ENCODE peak calls at places on chromosomes 7 and 10, in four cellular contexts. One of them, this sample, is unnamed.
A peak's percentile ranks its signal among the peaks of the same experiment; 100 is the strongest.

GRCh38 chr10:119198438-119198837 is 8.9 kb upstream of the GRK5 start:
- DNase-seq in Karpas-422: peak; percentile 82
- DNase-seq in lower lobe of right lung: no peak
- DNase-seq in thoracic aorta: no peak
- DNase-seq in this sample: no peak

GRCh38 chr7:143223784-143224183 is 1.9 kb downstream of the TAS2R40 start:
- DNase-seq in Karpas-422: no peak
- DNase-seq in thoracic aorta: no peak
- DNase-seq in lower lobe of right lung: no peak
- DNase-seq in this sample: no peak

GRCh38 chr10:103540722-103541121 is 47.2 kb downstream of the NEURL1 start:
- DNase-seq in thoracic aorta: no peak
- DNase-seq in lower lobe of right lung: no peak
- DNase-seq in Karpas-422: no peak
- DNase-seq in this sample: no peak

GRCh38 chr7:158382363-158382988 is 205.1 kb downstream of the PTPRN2 start:
- DNase-seq in thoracic aorta: no peak
- DNase-seq in Karpas-422: no peak
- DNase-seq in lower lobe of right lung: no peak
- DNase-seq in this sample: no peak

GRCh38 chr7:158235862-158236261 is 351.8 kb downstream of the PTPRN2 start:
- DNase-seq in lower lobe of right lung: no peak
- DNase-seq in Karpas-422: no peak
- DNase-seq in thoracic aorta: no peak
- DNase-seq in this sample: no peak

GRCh38 chr10:47309403-47310089 is 9.5 kb downstream of the GDF10 start:
- DNase-seq in thoracic aorta: no peak
- DNase-seq in lower lobe of right lung: no peak
- DNase-seq in Karpas-422: no peak
- DNase-seq in this sample: no peak

GRCh38 chr10:16788125-16788524 is 29.1 kb downstream of the RSU1 start:
- DNase-seq in lower lobe of right lung: no peak
- DNase-seq in thoracic aorta: no peak
- DNase-seq in Karpas-422: no peak
- DNase-seq in this sample: no peak

GRCh38 chr10:30392564-30392990 is 41.4 kb upstream of the MAP3K8 start:
- DNase-seq in thoracic aorta: peak; percentile 22
- DNase-seq in Karpas-422: peak; percentile 91
- DNase-seq in lower lobe of right lung: peak; percentile 84
- DNase-seq in this sample: no peak

GRCh38 chr7:112869111-112869774 is 79.0 kb upstream of the TMEM168 start:
- DNase-seq in Karpas-422: peak; percentile 86
- DNase-seq in lower lobe of right lung: no peak
- DNase-seq in thoracic aorta: no peak
- DNase-seq in this sample: no peak

GRCh38 chr7:158398750-158399149 is 188.9 kb downstream of the PTPRN2 start:
- DNase-seq in Karpas-422: no peak
- DNase-seq in thoracic aorta: no peak
- DNase-seq in lower lobe of right lung: no peak
- DNase-seq in this sample: no peak

GRCh38 chr7:19397917-19398316 is 252.7 kb upstream of the FERD3L start:
- DNase-seq in thoracic aorta: no peak
- DNase-seq in Karpas-422: no peak
- DNase-seq in lower lobe of right lung: no peak
- DNase-seq in this sample: no peak

GRCh38 chr7:65896279-65896678 is 23.4 kb downstream of the VKORC1L1 start:
- DNase-seq in lower lobe of right lung: no peak
- DNase-seq in thoracic aorta: no peak
- DNase-seq in Karpas-422: no peak
- DNase-seq in this sample: no peak

GRCh38 chr7:40541336-40541735 is 406.5 kb downstream of the SUGCT start:
- DNase-seq in thoracic aorta: no peak
- DNase-seq in Karpas-422: no peak
- DNase-seq in lower lobe of right lung: no peak
- DNase-seq in this sample: no peak

GRCh38 chr7:516606-517456 is 2.8 kb downstream of the PDGFA start:
- DNase-seq in thoracic aorta: no peak
- DNase-seq in Karpas-422: no peak
- DNase-seq in lower lobe of right lung: no peak
- DNase-seq in this sample: no peak

GRCh38 chr10:124604214-124605000 is 139.8 kb downstream of the FAM53B start:
- DNase-seq in Karpas-422: peak; percentile 72
- DNase-seq in thoracic aorta: no peak
- DNase-seq in lower lobe of right lung: no peak
- DNase-seq in this sample: no peak

GRCh38 chr7:50092579-50093411 is at the start of gene ZPBP:
- DNase-seq in lower lobe of right lung: peak; percentile 56
- DNase-seq in Karpas-422: peak; percentile 83
- DNase-seq in thoracic aorta: no peak
- DNase-seq in this sample: no peak

GRCh38 chr10:87960230-87960629 is 96.8 kb downstream of the PTEN start:
- DNase-seq in lower lobe of right lung: no peak
- DNase-seq in thoracic aorta: no peak
- DNase-seq in Karpas-422: no peak
- DNase-seq in this sample: no peak

GRCh38 chr7:17315974-17316373 is 17.5 kb downstream of the AHR start:
- DNase-seq in Karpas-422: no peak
- DNase-seq in thoracic aorta: no peak
- DNase-seq in lower lobe of right lung: no peak
- DNase-seq in this sample: no peak

GRCh38 chr7:17313175-17313574 is 14.7 kb downstream of the AHR start:
- DNase-seq in Karpas-422: no peak
- DNase-seq in thoracic aorta: no peak
- DNase-seq in lower lobe of right lung: no peak
- DNase-seq in this sample: no peak

GRCh38 chr7:17311952-17312351 is 13.5 kb downstream of the AHR start:
- DNase-seq in thoracic aorta: no peak
- DNase-seq in lower lobe of right lung: no peak
- DNase-seq in Karpas-422: no peak
- DNase-seq in this sample: no peak

GRCh38 chr7:17307969-17308648 is 9.7 kb downstream of the AHR start:
- DNase-seq in Karpas-422: no peak
- DNase-seq in lower lobe of right lung: no peak
- DNase-seq in thoracic aorta: no peak
- DNase-seq in this sample: no peak

DNA sequence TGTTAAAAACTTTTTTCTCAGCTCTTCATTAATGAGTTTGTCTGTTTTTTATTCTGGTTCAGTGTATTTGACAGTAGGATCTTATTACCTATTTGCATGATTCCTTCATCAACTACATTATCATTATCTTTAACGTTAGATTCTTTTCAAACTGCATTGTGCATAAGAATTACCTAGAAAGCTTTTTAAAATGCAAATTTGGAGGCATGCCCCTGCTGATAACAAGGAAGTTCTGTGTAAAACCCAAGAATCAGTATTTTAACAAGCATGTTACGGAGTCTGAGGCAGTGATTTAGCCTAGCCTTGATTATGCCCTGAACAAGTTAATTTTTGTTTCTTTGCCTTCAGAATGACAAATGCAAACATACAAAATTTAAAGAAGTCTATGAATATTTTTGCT is 14.2 kb downstream of the AHR start:
- DNase-seq in thoracic aorta: no peak
- DNase-seq in lower lobe of right lung: no peak
- DNase-seq in Karpas-422: no peak
- DNase-seq in this sample: no peak
- H3K27ac ChIP-seq in thoracic aorta: no peak overlapping the region
- H3K27ac ChIP-seq in lower lobe of right lung: peak overlapping the region; percentile 25
- H3K27ac ChIP-seq in Karpas-422: no peak overlapping the region
- H3K27ac ChIP-seq in this sample: no peak overlapping the region

GRCh38 chr10:133158756-133159610 is 1.0 kb upstream of the KNDC1 start:
- DNase-seq in lower lobe of right lung: peak; percentile 61
- DNase-seq in thoracic aorta: no peak
- DNase-seq in Karpas-422: no peak
- DNase-seq in this sample: no peak
- H3K27ac ChIP-seq in lower lobe of right lung: peak overlapping the region; percentile 36
- H3K27ac ChIP-seq in thoracic aorta: no peak overlapping the region
- H3K27ac ChIP-seq in Karpas-422: no peak overlapping the region
- H3K27ac ChIP-seq in this sample: no peak overlapping the region

GRCh38 chr10:27696466-27696865 is 49.2 kb downstream of the MKX start:
- DNase-seq in thoracic aorta: no peak
- DNase-seq in lower lobe of right lung: no peak
- DNase-seq in Karpas-422: no peak
- DNase-seq in this sample: no peak

GRCh38 chr10:27695088-27695487 is 50.5 kb downstream of the MKX start:
- DNase-seq in thoracic aorta: no peak
- DNase-seq in Karpas-422: no peak
- DNase-seq in lower lobe of right lung: no peak
- DNase-seq in this sample: no peak

GRCh38 chr10:27699778-27700177 is 45.8 kb downstream of the MKX start:
- DNase-seq in lower lobe of right lung: no peak
- DNase-seq in thoracic aorta: no peak
- DNase-seq in Karpas-422: no peak
- DNase-seq in this sample: no peak

GRCh38 chr10:27692663-27693062 is 53.0 kb downstream of the MKX start:
- DNase-seq in lower lobe of right lung: no peak
- DNase-seq in Karpas-422: no peak
- DNase-seq in thoracic aorta: no peak
- DNase-seq in this sample: no peak

GRCh38 chr10:27695704-27696103 is 49.9 kb downstream of the MKX start:
- DNase-seq in thoracic aorta: no peak
- DNase-seq in Karpas-422: no peak
- DNase-seq in lower lobe of right lung: no peak
- DNase-seq in this sample: no peak
- H3K27ac ChIP-seq in thoracic aorta: peak overlapping the region; percentile 46
- H3K27ac ChIP-seq in Karpas-422: no peak overlapping the region
- H3K27ac ChIP-seq in lower lobe of right lung: no peak overlapping the region
- H3K27ac ChIP-seq in this sample: no peak overlapping the region

DNA sequence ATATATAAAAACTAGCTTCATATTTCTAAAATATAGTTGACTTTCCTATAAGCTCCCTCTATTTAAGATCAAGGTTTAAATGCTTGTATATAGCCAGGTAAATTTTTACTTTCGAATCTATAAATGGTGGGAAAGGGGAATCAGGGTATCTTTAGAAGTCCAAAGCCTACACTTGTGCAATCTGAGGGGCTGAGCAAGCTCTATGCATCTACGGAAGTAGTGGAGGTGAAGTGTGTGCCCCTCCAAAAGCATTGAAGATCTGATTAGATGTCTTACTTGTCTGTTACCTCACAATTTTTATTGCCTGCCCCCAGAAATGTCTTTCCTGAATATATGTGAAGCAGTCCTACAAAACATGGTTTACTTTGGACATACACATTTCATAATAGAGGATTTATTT is 1.6 kb downstream of the AKAP9 start:
- DNase-seq in Karpas-422: peak; percentile 51
- DNase-seq in thoracic aorta: no peak
- DNase-seq in lower lobe of right lung: no peak
- DNase-seq in this sample: no peak
- H3K27ac ChIP-seq in Karpas-422: peak overlapping the region; percentile 25
- H3K27ac ChIP-seq in thoracic aorta: no peak overlapping the region
- H3K27ac ChIP-seq in lower lobe of right lung: no peak overlapping the region
- H3K27ac ChIP-seq in this sample: no peak overlapping the region

DNA sequence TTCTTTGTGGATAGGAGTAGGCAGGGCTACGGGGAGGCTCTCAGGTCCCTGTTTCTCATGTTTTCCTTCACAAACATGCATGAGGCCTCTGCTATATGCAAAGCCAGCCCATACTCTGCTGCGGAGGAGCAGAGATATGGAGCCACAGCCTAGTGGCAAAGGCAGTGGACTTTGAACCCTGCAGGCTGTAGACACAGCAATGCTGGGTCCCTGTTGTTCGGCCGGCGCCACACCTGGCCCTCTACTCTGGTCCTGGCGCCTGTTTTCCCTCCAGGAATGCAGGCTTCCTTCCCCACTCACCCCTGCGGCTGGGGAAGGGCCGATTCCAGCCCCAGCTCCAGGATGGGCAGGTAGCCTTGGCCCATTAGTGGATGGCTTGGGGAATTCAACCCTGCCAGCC is 11.5 kb downstream of the CLRN3 start:
- DNase-seq in thoracic aorta: no peak
- DNase-seq in Karpas-422: no peak
- DNase-seq in lower lobe of right lung: no peak
- DNase-seq in this sample: no peak
- H3K27ac ChIP-seq in thoracic aorta: peak overlapping the region; percentile 34
- H3K27ac ChIP-seq in Karpas-422: no peak overlapping the region
- H3K27ac ChIP-seq in lower lobe of right lung: peak overlapping the region; percentile 26
- H3K27ac ChIP-seq in this sample: no peak overlapping the region

GRCh38 chr7:27123477-27124053 is 7.0 kb downstream of the HOXA4 start:
- DNase-seq in thoracic aorta: no peak
- DNase-seq in lower lobe of right lung: no peak
- DNase-seq in Karpas-422: no peak
- DNase-seq in this sample: no peak
- H3K27ac ChIP-seq in thoracic aorta: peak overlapping the region; percentile 99
- H3K27ac ChIP-seq in lower lobe of right lung: peak overlapping the region; percentile 92
- H3K27ac ChIP-seq in Karpas-422: no peak overlapping the region
- H3K27ac ChIP-seq in this sample: no peak overlapping the region

DNA sequence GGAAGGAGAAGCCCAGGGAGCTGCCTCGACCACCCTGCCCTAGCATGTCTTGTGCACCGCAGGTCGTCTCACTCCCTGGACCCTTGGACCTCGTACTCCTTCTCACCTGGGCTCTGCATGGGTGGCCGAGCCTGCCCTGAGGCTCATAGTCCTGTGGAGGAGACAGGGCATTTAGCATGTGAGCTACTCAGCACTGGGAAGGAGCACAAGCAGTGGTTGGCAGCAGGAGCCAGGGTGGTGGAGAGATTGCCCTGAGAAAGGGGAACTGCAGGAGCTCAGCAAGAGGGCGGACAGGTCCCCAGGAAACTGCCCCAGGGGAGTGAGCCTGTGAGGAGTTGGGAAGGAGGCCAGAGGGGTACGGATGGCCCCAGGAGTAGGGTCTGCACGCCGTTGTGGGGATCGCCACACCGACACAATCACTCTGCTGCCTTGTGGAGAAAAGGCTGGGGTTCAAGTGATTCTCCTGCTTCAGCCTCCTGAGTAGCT is 17.5 kb downstream of the UBE2D4 start:
- DNase-seq in Karpas-422: no peak
- DNase-seq in lower lobe of right lung: no peak
- DNase-seq in thoracic aorta: no peak
- DNase-seq in this sample: no peak
- H3K27ac ChIP-seq in Karpas-422: no peak overlapping the region
- H3K27ac ChIP-seq in lower lobe of right lung: no peak overlapping the region
- H3K27ac ChIP-seq in thoracic aorta: no peak overlapping the region
- H3K27ac ChIP-seq in this sample: no peak overlapping the region

DNA sequence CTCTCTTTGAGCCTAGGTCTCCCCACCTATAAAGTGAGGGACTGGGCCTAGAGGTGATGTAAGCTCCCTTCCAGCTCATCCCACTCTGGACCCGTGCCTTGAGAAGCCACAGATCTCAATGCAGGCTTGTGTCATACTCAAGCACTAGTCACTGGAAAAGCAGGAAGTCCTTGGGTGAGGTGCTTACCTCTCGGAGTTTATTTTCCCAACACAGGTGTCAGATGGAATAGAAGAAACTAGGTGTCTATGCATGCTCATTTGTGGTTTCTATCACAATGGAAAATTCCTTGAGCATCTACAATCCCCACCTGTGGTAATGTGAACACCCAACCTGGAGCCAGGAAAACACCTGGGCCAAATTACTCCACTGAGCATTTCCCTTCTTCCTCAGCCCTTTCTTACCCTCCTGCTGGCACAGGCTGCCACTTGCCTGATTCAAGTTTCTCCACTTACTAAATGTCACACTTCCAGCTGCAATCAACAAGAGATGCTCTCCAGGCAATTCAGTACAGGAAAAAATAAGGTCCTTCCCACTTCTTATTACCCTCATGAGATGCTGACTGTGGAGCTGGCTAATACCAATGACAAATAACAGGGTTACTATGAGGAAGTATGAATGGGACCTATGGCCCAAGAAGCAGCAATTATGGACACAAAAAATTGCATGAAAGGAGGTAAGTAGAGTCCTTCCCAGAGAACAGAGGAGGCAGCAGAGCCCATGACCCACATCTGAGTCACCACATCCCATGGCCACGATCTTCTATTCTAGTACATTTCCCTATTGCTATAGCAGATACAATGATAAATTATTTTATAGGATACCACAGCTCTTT is 13.1 kb downstream of the LSM5 start:
- DNase-seq in thoracic aorta: no peak
- DNase-seq in lower lobe of right lung: no peak
- DNase-seq in Karpas-422: no peak
- DNase-seq in this sample: peak; percentile 76
- H3K27ac ChIP-seq in thoracic aorta: no peak overlapping the region
- H3K27ac ChIP-seq in lower lobe of right lung: no peak overlapping the region
- H3K27ac ChIP-seq in Karpas-422: no peak overlapping the region
- H3K27ac ChIP-seq in this sample: peak overlapping the region; percentile 75